ENCODE peak calls at places on chromosomes 11 and 22, in ten cellular contexts. H is NCI-H146; P is KG1; G is naive thymus-derived CD8-positive, alpha-beta T cell; K is activated CD4-positive, alpha-beta T cell treated with anti-CD3 and anti-CD28 coated beads for 48 hours; L is GM23248; Z is NCI-H2081; X is upper lobe of left lung; Y is non-pigmented ciliary epithelial cell; N is AG08395. C is an unnamed sample.

GRCh38 chr22:29912605-29913398 is 29.8 kb downstream of the MTMR3 start:
- DNase-seq in H (no peak), P (no peak), G (no peak), K (no peak), L (peak), Z (no peak), X (no peak), Y (peak), N (peak), C (peak)

GRCh38 chr11:132111781-132112380 is 741.5 kb downstream of the NTM start:
- DNase-seq in H (no peak), P (no peak), G (no peak), K (no peak), L (peak), Z (no peak), X (no peak), Y (peak), N (peak), C (peak)

GRCh38 chr22:46900549-46900948 is 138.1 kb downstream of the TBC1D22A start:
- DNase-seq in H (no peak), P (no peak), G (no peak), K (no peak), L (no peak), Z (no peak), X (no peak), Y (no peak), N (no peak), C (no peak)

GRCh38 chr11:1561955-1562354 is 10.1 kb downstream of the DUSP8 start:
- DNase-seq in H (no peak), P (no peak), G (no peak), K (no peak), L (no peak), Z (no peak), X (no peak), Y (no peak), N (no peak), C (no peak)

GRCh38 chr11:94638902-94639373 is 71.8 kb downstream of the PIWIL4 start:
- DNase-seq in H (no peak), P (no peak), G (no peak), K (no peak), L (peak), Z (no peak), X (no peak), Y (no peak), N (peak), C (no peak)

GRCh38 chr22:44341431-44342346 is 28.9 kb upstream of the SHISAL1 start:
- DNase-seq in H (no peak), P (no peak), G (no peak), K (no peak), L (peak), Z (no peak), X (peak), Y (no peak), N (peak), C (peak)

GRCh38 chr11:96194571-96194970 is 148.4 kb downstream of the MAML2 start:
- DNase-seq in H (no peak), P (no peak), G (no peak), K (no peak), L (no peak), Z (no peak), X (no peak), Y (no peak), N (no peak), C (no peak)

GRCh38 chr11:65254724-65255123 is 7.0 kb upstream of the POLA2 start:
- DNase-seq in H (no peak), P (no peak), G (no peak), K (no peak), L (no peak), Z (no peak), X (no peak), Y (no peak), N (no peak), C (no peak)

GRCh38 chr11:126360049-126360446 is 4.6 kb downstream of the ST3GAL4 start:
- DNase-seq in H (no peak), P (no peak), G (no peak), K (no peak), L (peak), Z (no peak), X (no peak), Y (no peak), N (no peak), C (no peak)

GRCh38 chr11:109960831-109961230 is 132.4 kb upstream of the ZC3H12C start:
- DNase-seq in H (no peak), P (no peak), G (no peak), K (no peak), L (peak), Z (no peak), X (no peak), Y (peak), N (peak), C (peak)

GRCh38 chr22:23274146-23274526 is 93.8 kb downstream of the BCR start:
- DNase-seq in H (no peak), P (no peak), G (no peak), K (no peak), L (no peak), Z (no peak), X (no peak), Y (no peak), N (no peak), C (no peak)

GRCh38 chr22:36443198-36443770 is 38.2 kb downstream of the TXN2 start:
- DNase-seq in H (no peak), P (no peak), G (no peak), K (no peak), L (no peak), Z (no peak), X (no peak), Y (no peak), N (no peak), C (peak)

GRCh38 chr22:50441428-50441993 is 33.3 kb downstream of the SBF1 start:
- DNase-seq in H (no peak), P (no peak), G (no peak), K (no peak), L (no peak), Z (no peak), X (peak), Y (no peak), N (no peak), C (no peak)

GRCh38 chr11:117690484-117691205 is 106.4 kb downstream of the DSCAML1 start:
- DNase-seq in H (no peak), P (no peak), G (no peak), K (no peak), L (no peak), Z (no peak), X (no peak), Y (no peak), N (no peak), C (no peak)

GRCh38 chr22:22422629-22423112 is 85.9 kb downstream of the ZNF280B start:
- DNase-seq in H (peak), P (peak), G (peak), K (peak), L (peak), Z (peak), X (peak), Y (peak), N (peak), C (peak)

GRCh38 chr11:115322553-115323203 is 181.5 kb downstream of the CADM1 start:
- DNase-seq in H (no peak), P (no peak), G (no peak), K (no peak), L (no peak), Z (no peak), X (no peak), Y (no peak), N (no peak), C (no peak)

GRCh38 chr11:48093795-48094642 is 113.7 kb downstream of the PTPRJ start:
- DNase-seq in H (peak), P (no peak), G (no peak), K (no peak), L (no peak), Z (peak), X (no peak), Y (no peak), N (no peak), C (no peak)

GRCh38 chr11:61930936-61931335 is 13.6 kb upstream of the RAB3IL1 start:
- DNase-seq in H (no peak), P (no peak), G (peak), K (no peak), L (no peak), Z (no peak), X (no peak), Y (no peak), N (no peak), C (no peak)

GRCh38 chr22:19962246-19962908 is 20.8 kb upstream of the TXNRD2 start:
- DNase-seq in H (peak), P (no peak), G (peak), K (peak), L (peak), Z (peak), X (peak), Y (no peak), N (peak), C (peak)

GRCh38 chr22:44620129-44620840 is 81.7 kb upstream of the PRR5 start:
- DNase-seq in H (peak), P (no peak), G (peak), K (peak), L (peak), Z (peak), X (peak), Y (no peak), N (peak), C (peak)

GRCh38 chr11:2166091-2166851 is 5.3 kb upstream of the INS start:
- DNase-seq in H (peak), P (no peak), G (peak), K (peak), L (peak), Z (peak), X (no peak), Y (no peak), N (no peak), C (no peak)

GRCh38 chr11:114883472-114883871 is 205.1 kb downstream of the NXPE2 start:
- DNase-seq in H (no peak), P (no peak), G (no peak), K (no peak), L (no peak), Z (no peak), X (no peak), Y (no peak), N (no peak), C (peak)

GRCh38 chr11:75325713-75326438 is 25.6 kb downstream of the ARRB1 start:
- DNase-seq in H (no peak), P (no peak), G (no peak), K (peak), L (peak), Z (no peak), X (no peak), Y (peak), N (peak), C (peak)

GRCh38 chr11:68330700-68331337 is 18.4 kb downstream of the LRP5 start:
- DNase-seq in H (no peak), P (no peak), G (no peak), K (peak), L (no peak), Z (no peak), X (no peak), Y (no peak), N (no peak), C (no peak)

GRCh38 chr11:132342408-132342807 is 972.0 kb downstream of the NTM start:
- DNase-seq in H (no peak), P (no peak), G (no peak), K (no peak), L (no peak), Z (no peak), X (no peak), Y (no peak), N (no peak), C (no peak)

GRCh38 chr11:70326365-70326803 is 55.9 kb downstream of the PPFIA1 start:
- DNase-seq in H (no peak), P (no peak), G (no peak), K (no peak), L (peak), Z (no peak), X (peak), Y (peak), N (peak), C (no peak)

GRCh38 chr11:92383430-92383829 is 158.8 kb downstream of the FAT3 start:
- DNase-seq in H (no peak), P (no peak), G (no peak), K (no peak), L (peak), Z (no peak), X (no peak), Y (no peak), N (peak), C (peak)

GRCh38 chr22:24410110-24410856 is 17.1 kb upstream of the ADORA2A start:
- DNase-seq in H (no peak), P (no peak), G (no peak), K (no peak), L (peak), Z (no peak), X (no peak), Y (no peak), N (peak), C (no peak)

GRCh38 chr11:13297917-13298356 is 20.3 kb downstream of the BMAL1 start:
- DNase-seq in H (no peak), P (no peak), G (no peak), K (peak), L (no peak), Z (no peak), X (peak), Y (no peak), N (no peak), C (no peak)

GRCh38 chr11:64096835-64097234 is 61.1 kb downstream of the FLRT1 start:
- DNase-seq in H (no peak), P (no peak), G (no peak), K (no peak), L (no peak), Z (peak), X (peak), Y (no peak), N (no peak), C (no peak)

GRCh38 chr11:18457435-18457834 is 1.8 kb downstream of the LDHAL6A start:
- DNase-seq in H (peak), P (no peak), G (no peak), K (no peak), L (no peak), Z (no peak), X (no peak), Y (no peak), N (no peak), C (peak)

GRCh38 chr22:33921576-33922181 is 1.4 kb upstream of the LARGE1 start:
- DNase-seq in H (peak), P (no peak), G (peak), K (peak), L (peak), Z (no peak), X (peak), Y (no peak), N (peak), C (peak)

GRCh38 chr11:101792814-101793213 is 122.0 kb upstream of the CEP126 start:
- DNase-seq in H (no peak), P (no peak), G (no peak), K (no peak), L (peak), Z (no peak), X (no peak), Y (no peak), N (no peak), C (no peak)

GRCh38 chr11:6319879-6320410 is 356 bp downstream of the CAVIN3 start:
- DNase-seq in H (no peak), P (no peak), G (no peak), K (peak), L (peak), Z (no peak), X (peak), Y (peak), N (peak), C (peak)

GRCh38 chr22:46406349-46406748 is 70.8 kb downstream of the TRMU start:
- DNase-seq in H (no peak), P (no peak), G (no peak), K (no peak), L (no peak), Z (no peak), X (no peak), Y (no peak), N (no peak), C (no peak)